ENCODE peak calls at places on chromosomes 13 and 19, in ten cellular contexts. F, A, E, T, S, M, D, V, G and R are unnamed samples.

GRCh38 chr13:94233401-94233800 is 246.1 kb downstream of the DCT start:
- DNase-seq in F (no peak), A (peak; percentile 80), E (no peak), T (no peak), S (no peak), M (no peak), D (peak; percentile 20), V (no peak), G (peak; percentile 39), R (peak; percentile 64)

GRCh38 chr19:18629166-18630088 is 7.4 kb upstream of the KLHL26 start:
- DNase-seq in F (no peak), A (no peak), E (no peak), T (no peak), S (no peak), M (no peak), D (peak; percentile 59), V (no peak), G (no peak), R (no peak)

GRCh38 chr13:32209670-32210069 is 105.5 kb downstream of the ZAR1L start:
- DNase-seq in F (no peak), A (no peak), E (no peak), T (no peak), S (no peak), M (no peak), D (no peak), V (no peak), G (no peak), R (no peak)

GRCh38 chr13:21691928-21692327 is 21.1 kb downstream of the FGF9 start:
- DNase-seq in F (no peak), A (no peak), E (no peak), T (no peak), S (no peak), M (no peak), D (no peak), V (no peak), G (no peak), R (no peak)

GRCh38 chr19:54473071-54473941 is at the start of gene CDC42EP5:
- DNase-seq in F (no peak), A (no peak), E (no peak), T (peak; percentile 89), S (no peak), M (peak; percentile 73), D (peak; percentile 82), V (no peak), G (no peak), R (peak; percentile 79)

GRCh38 chr19:35748106-35749020 is at the start of gene LIN37:
- DNase-seq in F (peak; percentile 95), A (peak; percentile 97), E (peak; percentile 96), T (peak; percentile 100), S (peak; percentile 99), M (peak; percentile 99), D (peak; percentile 99), V (peak; percentile 99), G (peak; percentile 98), R (peak; percentile 99)

GRCh38 chr19:45884682-45885555 is 1.0 kb downstream of the IRF2BP1 start:
- DNase-seq in F (no peak), A (no peak), E (no peak), T (no peak), S (no peak), M (peak; percentile 85), D (no peak), V (no peak), G (peak; percentile 26), R (no peak)

GRCh38 chr19:11421607-11422098 is 2.5 kb upstream of the RGL3 start:
- DNase-seq in F (peak; percentile 31), A (no peak), E (no peak), T (no peak), S (no peak), M (peak; percentile 85), D (peak; percentile 59), V (peak; percentile 38), G (no peak), R (no peak)

GRCh38 chr19:17775991-17776803 is 18.7 kb upstream of the B3GNT3 start:
- DNase-seq in F (no peak), A (peak; percentile 37), E (no peak), T (no peak), S (no peak), M (peak; percentile 85), D (no peak), V (no peak), G (peak; percentile 55), R (no peak)

GRCh38 chr19:41339936-41340335 is 13.8 kb downstream of the TGFB1 start:
- DNase-seq in F (no peak), A (peak; percentile 38), E (no peak), T (no peak), S (no peak), M (no peak), D (no peak), V (no peak), G (no peak), R (peak; percentile 66)

GRCh38 chr13:50075619-50076097 is 60.4 kb downstream of the KCNRG start:
- DNase-seq in F (no peak), A (no peak), E (no peak), T (no peak), S (no peak), M (no peak), D (no peak), V (no peak), G (no peak), R (peak; percentile 45)

GRCh38 chr13:51764184-51765141 is 39.5 kb downstream of the DHRS12 start:
- DNase-seq in F (peak; percentile 29), A (peak; percentile 51), E (peak; percentile 45), T (peak; percentile 80), S (no peak), M (no peak), D (peak; percentile 77), V (peak; percentile 34), G (no peak), R (peak; percentile 81)

GRCh38 chr13:46097015-46097414 is 7.8 kb downstream of the CPB2 start:
- DNase-seq in F (no peak), A (peak; percentile 12), E (no peak), T (no peak), S (no peak), M (no peak), D (no peak), V (no peak), G (no peak), R (no peak)

GRCh38 chr13:94195715-94196114 is 283.8 kb downstream of the DCT start:
- DNase-seq in F (no peak), A (peak; percentile 51), E (no peak), T (no peak), S (no peak), M (no peak), D (no peak), V (no peak), G (no peak), R (peak; percentile 10)

GRCh38 chr19:1861599-1862031 is 1.8 kb downstream of the KLF16 start:
- DNase-seq in F (no peak), A (no peak), E (no peak), T (no peak), S (no peak), M (no peak), D (no peak), V (no peak), G (no peak), R (no peak)
- H3K27ac ChIP-seq in F (peak overlapping the region; percentile 74), A (no peak overlapping the region), E (peak overlapping the region; percentile 86), T (no peak overlapping the region), S (no peak overlapping the region), M (peak overlapping the region; percentile 82), D (peak overlapping the region; percentile 95), V (peak overlapping the region; percentile 59), G (no peak overlapping the region), R (no peak overlapping the region)

GRCh38 chr13:109869312-109870237 is 83.2 kb upstream of the IRS2 start:
- DNase-seq in F (no peak), A (no peak), E (no peak), T (peak; percentile 85), S (no peak), M (peak; percentile 76), D (peak; percentile 81), V (peak; percentile 26), G (peak; percentile 82), R (no peak)
- H3K27ac ChIP-seq in F (no peak overlapping the region), A (no peak overlapping the region), E (no peak overlapping the region), T (peak overlapping the region; percentile 41), S (no peak overlapping the region), M (no peak overlapping the region), D (peak overlapping the region; percentile 83), V (no peak overlapping the region), G (peak overlapping the region; percentile 79), R (no peak overlapping the region)

GRCh38 chr19:38642176-38642575 is 5.3 kb upstream of the ACTN4 start:
- DNase-seq in F (no peak), A (no peak), E (no peak), T (no peak), S (no peak), M (no peak), D (no peak), V (no peak), G (no peak), R (no peak)
- H3K27ac ChIP-seq in F (no peak overlapping the region), A (no peak overlapping the region), E (no peak overlapping the region), T (no peak overlapping the region), S (no peak overlapping the region), M (no peak overlapping the region), D (peak overlapping the region; percentile 83), V (no peak overlapping the region), G (no peak overlapping the region), R (no peak overlapping the region)

GRCh38 chr19:5826531-5827341 is 12.8 kb downstream of the FUT6 start:
- DNase-seq in F (peak; percentile 14), A (peak; percentile 81), E (no peak), T (no peak), S (peak; percentile 32), M (peak; percentile 77), D (peak; percentile 66), V (no peak), G (peak; percentile 84), R (no peak)

GRCh38 chr19:5829567-5830315 is 9.8 kb downstream of the FUT6 start:
- DNase-seq in F (no peak), A (no peak), E (no peak), T (no peak), S (no peak), M (no peak), D (no peak), V (no peak), G (no peak), R (no peak)

GRCh38 chr19:5828661-5829566 is 10.6 kb downstream of the FUT6 start:
- DNase-seq in F (peak; percentile 6), A (no peak), E (no peak), T (no peak), S (peak; percentile 56), M (no peak), D (peak; percentile 40), V (no peak), G (no peak), R (no peak)

GRCh38 chr19:5827342-5827890 is 12.1 kb downstream of the FUT6 start:
- DNase-seq in F (no peak), A (no peak), E (no peak), T (no peak), S (no peak), M (no peak), D (no peak), V (no peak), G (no peak), R (no peak)

DNA sequence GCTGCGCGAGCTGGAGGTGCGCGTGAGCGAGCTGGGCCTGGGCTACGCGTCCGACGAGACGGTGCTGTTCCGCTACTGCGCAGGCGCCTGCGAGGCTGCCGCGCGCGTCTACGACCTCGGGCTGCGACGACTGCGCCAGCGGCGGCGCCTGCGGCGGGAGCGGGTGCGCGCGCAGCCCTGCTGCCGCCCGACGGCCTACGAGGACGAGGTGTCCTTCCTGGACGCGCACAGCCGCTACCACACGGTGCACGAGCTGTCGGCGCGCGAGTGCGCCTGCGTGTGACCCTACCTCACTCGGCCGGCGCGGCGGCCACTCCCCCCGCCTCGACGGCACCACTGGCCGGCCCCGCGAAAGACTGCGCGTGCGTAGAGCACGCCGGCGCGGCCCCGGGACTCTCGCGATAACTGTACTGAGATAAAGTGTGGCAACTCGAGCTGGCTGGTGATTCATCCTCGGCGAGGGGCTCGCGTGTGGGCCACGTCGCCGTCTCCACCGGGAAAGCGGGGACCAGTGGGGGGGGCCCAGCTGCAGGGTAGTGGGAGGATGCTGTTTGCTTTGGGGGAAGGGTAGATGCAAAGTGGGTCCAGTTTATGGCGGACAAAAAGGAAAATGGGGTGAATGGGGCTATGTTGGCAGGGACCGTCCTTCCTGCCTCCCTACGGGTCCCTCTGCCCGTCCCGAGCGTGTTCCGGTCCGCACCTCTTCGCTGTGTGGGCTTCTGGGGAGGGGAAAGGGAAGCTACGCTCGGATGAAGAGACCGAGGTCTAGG is 11.4 kb downstream of the FUT6 start:
- DNase-seq in F (peak; percentile 92), A (peak; percentile 88), E (peak; percentile 86), T (peak; percentile 91), S (peak; percentile 96), M (peak; percentile 95), D (peak; percentile 79), V (peak; percentile 88), G (peak; percentile 75), R (peak; percentile 78)
- H3K27ac ChIP-seq in F (peak overlapping the region; percentile 69), A (peak overlapping the region; percentile 35), E (peak overlapping the region; percentile 65), T (no peak overlapping the region), S (peak overlapping the region; percentile 96), M (peak overlapping the region; percentile 78), D (peak overlapping the region; percentile 79), V (peak overlapping the region; percentile 70), G (peak overlapping the region; percentile 58), R (no peak overlapping the region)